ENCODE peak calls at places on chromosomes 5 and 9, in six cellular contexts. One of them, this sample, is unnamed.

GRCh38 chr5:36740259-36740898 is 134.0 kb downstream of the SLC1A3 start:
- DNase-seq in GM13977: no peak
- DNase-seq in uterus: no peak
- DNase-seq in retinal pigment epithelial cell: no peak
- DNase-seq in heart left ventricle: no peak
- DNase-seq in lung: no peak
- DNase-seq in this sample: no peak

GRCh38 chr9:98521141-98521540 is 187.6 kb downstream of the GABBR2 start:
- DNase-seq in uterus: no peak
- DNase-seq in heart left ventricle: no peak
- DNase-seq in GM13977: no peak
- DNase-seq in retinal pigment epithelial cell: no peak
- DNase-seq in lung: peak
- DNase-seq in this sample: no peak

GRCh38 chr5:178194026-178194425 is 6.9 kb upstream of the GMCL2 start:
- DNase-seq in uterus: no peak
- DNase-seq in GM13977: no peak
- DNase-seq in retinal pigment epithelial cell: no peak
- DNase-seq in heart left ventricle: no peak
- DNase-seq in lung: no peak
- DNase-seq in this sample: no peak

GRCh38 chr5:43648499-43649124 is 45.6 kb downstream of the NNT start:
- DNase-seq in lung: no peak
- DNase-seq in GM13977: no peak
- DNase-seq in retinal pigment epithelial cell: no peak
- DNase-seq in uterus: peak
- DNase-seq in heart left ventricle: no peak
- DNase-seq in this sample: no peak

GRCh38 chr9:126448865-126449577 is 122.4 kb downstream of the MVB12B start:
- DNase-seq in heart left ventricle: no peak
- DNase-seq in GM13977: no peak
- DNase-seq in lung: no peak
- DNase-seq in uterus: no peak
- DNase-seq in retinal pigment epithelial cell: no peak
- DNase-seq in this sample: no peak

GRCh38 chr9:108813951-108814601 is 41.7 kb downstream of the ACTL7B start:
- DNase-seq in GM13977: no peak
- DNase-seq in heart left ventricle: no peak
- DNase-seq in uterus: no peak
- DNase-seq in retinal pigment epithelial cell: peak
- DNase-seq in lung: no peak
- DNase-seq in this sample: no peak

GRCh38 chr9:124191691-124192208 is 66.0 kb upstream of the NEK6 start:
- DNase-seq in retinal pigment epithelial cell: no peak
- DNase-seq in heart left ventricle: no peak
- DNase-seq in uterus: no peak
- DNase-seq in lung: no peak
- DNase-seq in GM13977: no peak
- DNase-seq in this sample: peak

GRCh38 chr5:40736103-40736875 is 19.5 kb downstream of the TTC33 start:
- DNase-seq in heart left ventricle: no peak
- DNase-seq in lung: no peak
- DNase-seq in uterus: no peak
- DNase-seq in GM13977: peak
- DNase-seq in retinal pigment epithelial cell: no peak
- DNase-seq in this sample: no peak

GRCh38 chr9:111691686-111692329 is 30.4 kb downstream of the GNG10 start:
- DNase-seq in lung: no peak
- DNase-seq in heart left ventricle: no peak
- DNase-seq in GM13977: no peak
- DNase-seq in retinal pigment epithelial cell: peak
- DNase-seq in uterus: no peak
- DNase-seq in this sample: no peak

GRCh38 chr5:118687671-118688621 is 300.4 kb downstream of the DTWD2 start:
- DNase-seq in heart left ventricle: no peak
- DNase-seq in retinal pigment epithelial cell: no peak
- DNase-seq in uterus: no peak
- DNase-seq in GM13977: no peak
- DNase-seq in lung: no peak
- DNase-seq in this sample: no peak

GRCh38 chr5:103393131-103393754 is 134.7 kb downstream of the MACIR start:
- DNase-seq in retinal pigment epithelial cell: no peak
- DNase-seq in heart left ventricle: peak
- DNase-seq in uterus: no peak
- DNase-seq in GM13977: no peak
- DNase-seq in lung: no peak
- DNase-seq in this sample: no peak

GRCh38 chr9:104779334-104779733 is 15.4 kb downstream of the NIPSNAP3B start:
- DNase-seq in GM13977: no peak
- DNase-seq in retinal pigment epithelial cell: no peak
- DNase-seq in lung: no peak
- DNase-seq in uterus: no peak
- DNase-seq in heart left ventricle: no peak
- DNase-seq in this sample: no peak

GRCh38 chr9:104778802-104779201 is 14.9 kb downstream of the NIPSNAP3B start:
- DNase-seq in uterus: no peak
- DNase-seq in GM13977: no peak
- DNase-seq in retinal pigment epithelial cell: no peak
- DNase-seq in heart left ventricle: no peak
- DNase-seq in lung: no peak
- DNase-seq in this sample: no peak

GRCh38 chr9:104783588-104783987 is 19.7 kb downstream of the NIPSNAP3B start:
- DNase-seq in lung: no peak
- DNase-seq in GM13977: no peak
- DNase-seq in heart left ventricle: no peak
- DNase-seq in uterus: no peak
- DNase-seq in retinal pigment epithelial cell: no peak
- DNase-seq in this sample: no peak

GRCh38 chr9:104779946-104780539 is 16.1 kb downstream of the NIPSNAP3B start:
- DNase-seq in retinal pigment epithelial cell: no peak
- DNase-seq in heart left ventricle: no peak
- DNase-seq in GM13977: no peak
- DNase-seq in uterus: no peak
- DNase-seq in lung: no peak
- DNase-seq in this sample: no peak

DNA sequence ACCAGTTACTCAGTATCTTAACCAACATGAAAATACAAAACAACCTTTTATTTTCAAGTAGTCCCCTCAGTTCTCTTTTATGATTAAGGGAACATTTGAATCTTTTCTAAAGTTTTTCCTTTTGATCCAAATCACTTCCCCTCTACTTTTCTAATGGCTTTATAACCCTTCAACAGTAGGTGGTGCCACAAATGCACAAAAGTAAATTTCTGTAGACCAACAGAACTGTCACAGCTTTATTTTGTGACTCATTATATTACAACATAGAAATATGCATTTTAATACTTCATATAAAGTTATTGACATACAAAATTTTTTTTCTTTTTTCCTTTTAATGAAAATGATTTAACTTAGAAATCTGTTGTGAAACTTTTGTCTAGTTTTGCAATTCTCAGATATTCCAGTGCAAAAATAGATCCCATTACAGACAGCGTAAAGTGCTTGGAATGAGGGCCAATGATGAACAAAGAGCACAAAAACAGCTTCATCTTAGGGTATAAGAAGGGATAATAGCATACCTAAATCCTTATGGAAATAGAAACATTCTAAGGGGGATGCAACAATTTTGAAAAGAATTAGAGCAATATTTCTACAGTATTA is 17.0 kb downstream of the NIPSNAP3B start:
- DNase-seq in GM13977: peak
- DNase-seq in lung: no peak
- DNase-seq in uterus: no peak
- DNase-seq in heart left ventricle: no peak
- DNase-seq in retinal pigment epithelial cell: peak
- DNase-seq in this sample: no peak
- TF ChIP-seq CTCF in GM13977: peak
- TF ChIP-seq CTCF in lung: peak
- TF ChIP-seq CTCF in uterus: no peak
- TF ChIP-seq CTCF in heart left ventricle: no peak
- TF ChIP-seq CTCF in retinal pigment epithelial cell: peak
- TF ChIP-seq CTCF in this sample: peak

GRCh38 chr5:111668713-111669112 is 88.3 kb downstream of the NREP start:
- DNase-seq in retinal pigment epithelial cell: no peak
- DNase-seq in GM13977: no peak
- DNase-seq in lung: no peak
- DNase-seq in heart left ventricle: no peak
- DNase-seq in uterus: no peak
- DNase-seq in this sample: no peak

GRCh38 chr5:111673896-111674626 is 82.9 kb downstream of the NREP start:
- DNase-seq in GM13977: no peak
- DNase-seq in lung: no peak
- DNase-seq in uterus: no peak
- DNase-seq in heart left ventricle: no peak
- DNase-seq in retinal pigment epithelial cell: no peak
- DNase-seq in this sample: no peak

GRCh38 chr5:111667128-111667756 is 89.8 kb downstream of the NREP start:
- DNase-seq in retinal pigment epithelial cell: no peak
- DNase-seq in lung: no peak
- DNase-seq in uterus: no peak
- DNase-seq in GM13977: peak
- DNase-seq in heart left ventricle: no peak
- DNase-seq in this sample: no peak

GRCh38 chr5:111672126-111672525 is 84.9 kb downstream of the NREP start:
- DNase-seq in retinal pigment epithelial cell: no peak
- DNase-seq in heart left ventricle: no peak
- DNase-seq in GM13977: no peak
- DNase-seq in lung: no peak
- DNase-seq in uterus: no peak
- DNase-seq in this sample: no peak

DNA sequence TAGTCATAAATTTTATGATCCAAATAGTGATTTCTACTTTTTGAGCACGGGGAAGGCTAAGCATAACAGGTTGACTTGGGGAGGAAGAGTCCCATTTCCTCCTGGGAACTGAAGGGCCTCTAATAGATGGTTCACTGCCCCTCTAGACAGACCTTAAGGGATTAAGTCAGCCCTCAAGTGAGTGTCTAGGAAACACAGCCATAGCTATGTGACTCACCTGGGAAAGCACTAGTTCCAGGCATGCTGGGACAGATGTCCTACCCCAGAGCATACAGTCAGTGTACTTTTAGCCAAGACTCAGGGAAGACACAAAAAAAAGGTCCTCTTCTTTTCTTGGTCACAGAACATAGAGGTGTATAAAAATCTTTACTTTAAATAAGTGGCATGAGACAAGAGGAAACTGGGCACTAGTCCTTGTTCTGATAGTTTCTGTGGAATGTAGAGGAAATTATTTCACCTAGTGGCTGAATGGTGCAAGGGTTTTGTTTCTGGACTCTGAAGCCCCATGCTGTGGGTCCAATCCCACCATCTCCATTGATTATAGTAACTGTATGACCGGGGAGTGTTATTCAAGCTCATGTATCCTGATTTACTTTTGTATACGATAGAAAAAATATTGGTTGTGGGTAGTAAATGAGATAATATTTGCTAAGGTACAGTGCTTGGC is 86.0 kb downstream of the NREP start:
- DNase-seq in uterus: no peak
- DNase-seq in heart left ventricle: no peak
- DNase-seq in retinal pigment epithelial cell: no peak
- DNase-seq in lung: no peak
- DNase-seq in GM13977: no peak
- DNase-seq in this sample: no peak
- TF ChIP-seq CTCF in uterus: no peak
- TF ChIP-seq CTCF in heart left ventricle: peak
- TF ChIP-seq CTCF in retinal pigment epithelial cell: no peak
- TF ChIP-seq CTCF in lung: no peak
- TF ChIP-seq CTCF in GM13977: no peak
- TF ChIP-seq CTCF in this sample: no peak

DNA sequence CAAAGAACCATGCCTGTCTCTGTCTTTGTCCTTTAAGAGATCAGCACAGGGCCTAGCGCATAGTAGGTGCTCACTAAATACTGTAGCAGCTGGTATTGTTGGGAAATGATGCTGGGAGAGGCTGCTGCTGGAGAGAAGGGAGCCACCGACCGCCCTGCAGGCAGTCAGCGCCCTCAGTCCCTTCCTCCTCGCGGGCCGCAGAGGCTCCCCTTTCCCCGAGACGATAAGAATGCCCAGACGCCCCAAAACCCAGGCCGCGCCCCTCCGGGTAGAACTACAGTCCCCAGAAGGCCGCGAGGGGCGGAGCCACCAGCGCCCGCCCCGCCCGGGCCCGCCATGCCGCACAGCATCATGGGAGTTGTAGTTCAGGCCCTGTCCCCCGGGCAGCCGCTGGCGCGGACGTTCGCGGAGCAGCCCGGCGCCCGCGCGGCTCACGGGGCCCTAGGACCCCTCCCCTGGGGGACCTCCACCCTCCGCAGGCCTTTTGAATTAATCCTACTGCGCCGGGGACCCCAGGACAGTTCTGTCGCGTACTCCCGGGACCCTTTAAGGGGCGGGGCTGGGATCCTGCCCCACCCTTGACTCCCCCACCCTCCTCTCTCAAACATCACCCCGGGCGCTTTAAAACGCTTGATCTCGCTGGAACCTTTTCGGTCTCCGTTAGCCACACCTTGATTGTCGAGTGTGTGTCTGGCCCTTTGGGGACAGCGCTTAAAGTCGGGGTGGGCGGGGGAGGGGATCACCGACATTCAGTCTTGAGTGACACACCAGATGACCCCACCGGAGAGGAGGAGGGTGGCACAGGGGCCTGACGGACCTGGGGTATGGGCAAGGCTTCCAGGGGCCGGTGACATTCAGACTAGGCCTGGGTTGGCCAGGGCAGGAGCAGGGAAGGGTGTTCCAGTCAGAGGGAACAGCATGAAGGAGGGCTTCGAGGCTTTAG is 24.8 kb upstream of the IER5L start:
- DNase-seq in retinal pigment epithelial cell: no peak
- DNase-seq in GM13977: peak
- DNase-seq in lung: peak
- DNase-seq in heart left ventricle: peak
- DNase-seq in uterus: peak
- DNase-seq in this sample: peak
- TF ChIP-seq CTCF in retinal pigment epithelial cell: no peak
- TF ChIP-seq CTCF in GM13977: no peak
- TF ChIP-seq CTCF in lung: no peak
- TF ChIP-seq CTCF in heart left ventricle: no peak
- TF ChIP-seq CTCF in uterus: no peak
- TF ChIP-seq CTCF in this sample: no peak

GRCh38 chr5:149429839-149430721 is 51.0 kb upstream of the IL17B start:
- DNase-seq in uterus: peak
- DNase-seq in heart left ventricle: peak
- DNase-seq in retinal pigment epithelial cell: no peak
- DNase-seq in lung: peak
- DNase-seq in GM13977: peak
- DNase-seq in this sample: no peak
- TF ChIP-seq CTCF in uterus: no peak
- TF ChIP-seq CTCF in heart left ventricle: no peak
- TF ChIP-seq CTCF in retinal pigment epithelial cell: peak
- TF ChIP-seq CTCF in lung: no peak
- TF ChIP-seq CTCF in GM13977: no peak
- TF ChIP-seq CTCF in this sample: peak

GRCh38 chr5:80654391-80655230 is at the start of the genes DHFR and MSH3:
- DNase-seq in heart left ventricle: peak
- DNase-seq in retinal pigment epithelial cell: peak
- DNase-seq in uterus: peak
- DNase-seq in lung: peak
- DNase-seq in GM13977: peak
- DNase-seq in this sample: peak
- TF ChIP-seq CTCF in heart left ventricle: no peak
- TF ChIP-seq CTCF in retinal pigment epithelial cell: no peak
- TF ChIP-seq CTCF in uterus: no peak
- TF ChIP-seq CTCF in lung: no peak
- TF ChIP-seq CTCF in GM13977: no peak
- TF ChIP-seq CTCF in this sample: peak

This sample was measured in osteocyte.